ENCODE peak calls at places on chromosome 22, in six cellular contexts. One of them, this sample, is unnamed.

GRCh38 chr22:20396639-20397038 is 2.7 kb downstream of the ZNF74 start:
- DNase-seq in suprapubic skin: no peak
- DNase-seq in stomach: no peak
- DNase-seq in aorta: no peak
- DNase-seq in psoas muscle: no peak
- DNase-seq in SK-N-MC: no peak
- DNase-seq in this sample: no peak

GRCh38 chr22:17471901-17472566 is 91.3 kb upstream of the SLC25A18 start:
- DNase-seq in stomach: no peak
- DNase-seq in suprapubic skin: no peak
- DNase-seq in SK-N-MC: no peak
- DNase-seq in aorta: no peak
- DNase-seq in psoas muscle: no peak
- DNase-seq in this sample: no peak

GRCh38 chr22:33022231-33022630 is 36.0 kb downstream of the SYN3 start:
- DNase-seq in aorta: no peak
- DNase-seq in psoas muscle: no peak
- DNase-seq in suprapubic skin: no peak
- DNase-seq in stomach: no peak
- DNase-seq in SK-N-MC: no peak
- DNase-seq in this sample: no peak

GRCh38 chr22:40044870-40045834 is 50.4 kb downstream of the FAM83F start:
- DNase-seq in psoas muscle: peak; percentile 81
- DNase-seq in stomach: peak; percentile 56
- DNase-seq in SK-N-MC: no peak
- DNase-seq in suprapubic skin: no peak
- DNase-seq in aorta: peak; percentile 86
- DNase-seq in this sample: peak; percentile 68

GRCh38 chr22:30547188-30547587 is 647 bp upstream of the SEC14L6 start:
- DNase-seq in suprapubic skin: no peak
- DNase-seq in aorta: no peak
- DNase-seq in stomach: no peak
- DNase-seq in SK-N-MC: no peak
- DNase-seq in psoas muscle: peak; percentile 20
- DNase-seq in this sample: no peak

GRCh38 chr22:19463491-19464469 is 15.2 kb downstream of the UFD1 start:
- DNase-seq in SK-N-MC: no peak
- DNase-seq in stomach: no peak
- DNase-seq in suprapubic skin: no peak
- DNase-seq in aorta: no peak
- DNase-seq in psoas muscle: peak; percentile 82
- DNase-seq in this sample: no peak

GRCh38 chr22:17198188-17199130 is 20.8 kb downstream of the ADA2 start:
- DNase-seq in aorta: no peak
- DNase-seq in psoas muscle: peak; percentile 67
- DNase-seq in stomach: no peak
- DNase-seq in suprapubic skin: no peak
- DNase-seq in SK-N-MC: no peak
- DNase-seq in this sample: peak; percentile 80

GRCh38 chr22:24590596-24591173 is 2.2 kb downstream of the LRRC75B start:
- DNase-seq in psoas muscle: no peak
- DNase-seq in stomach: no peak
- DNase-seq in SK-N-MC: no peak
- DNase-seq in aorta: peak; percentile 55
- DNase-seq in suprapubic skin: no peak
- DNase-seq in this sample: no peak

GRCh38 chr22:34620832-34621231 is 445.1 kb upstream of the ISX start:
- DNase-seq in SK-N-MC: no peak
- DNase-seq in suprapubic skin: no peak
- DNase-seq in stomach: no peak
- DNase-seq in psoas muscle: no peak
- DNase-seq in aorta: no peak
- DNase-seq in this sample: no peak

GRCh38 chr22:20128902-20129746 is 2.5 kb upstream of the ZDHHC8 start:
- DNase-seq in psoas muscle: no peak
- DNase-seq in stomach: peak; percentile 37
- DNase-seq in suprapubic skin: no peak
- DNase-seq in aorta: no peak
- DNase-seq in SK-N-MC: no peak
- DNase-seq in this sample: peak; percentile 57

GRCh38 chr22:37571258-37571991 is 8.5 kb downstream of the LGALS2 start:
- DNase-seq in suprapubic skin: no peak
- DNase-seq in stomach: no peak
- DNase-seq in SK-N-MC: no peak
- DNase-seq in aorta: no peak
- DNase-seq in psoas muscle: no peak
- DNase-seq in this sample: no peak

GRCh38 chr22:20118572-20119020 is 1.6 kb upstream of the TRMT2A start:
- DNase-seq in stomach: no peak
- DNase-seq in SK-N-MC: no peak
- DNase-seq in suprapubic skin: no peak
- DNase-seq in aorta: peak; percentile 50
- DNase-seq in psoas muscle: peak; percentile 31
- DNase-seq in this sample: no peak

GRCh38 chr22:39148727-39149535 is 3.5 kb downstream of the CBX7 start:
- DNase-seq in SK-N-MC: no peak
- DNase-seq in aorta: peak; percentile 89
- DNase-seq in suprapubic skin: peak; percentile 70
- DNase-seq in psoas muscle: peak; percentile 79
- DNase-seq in stomach: peak; percentile 47
- DNase-seq in this sample: peak; percentile 50

GRCh38 chr22:17638182-17638431 is 450 bp upstream of the BCL2L13 start:
- DNase-seq in stomach: no peak
- DNase-seq in aorta: no peak
- DNase-seq in suprapubic skin: no peak
- DNase-seq in SK-N-MC: no peak
- DNase-seq in psoas muscle: no peak
- DNase-seq in this sample: peak; percentile 66

GRCh38 chr22:44404341-44405020 is 91.7 kb upstream of the SHISAL1 start:
- DNase-seq in suprapubic skin: peak; percentile 27
- DNase-seq in SK-N-MC: no peak
- DNase-seq in psoas muscle: peak; percentile 34
- DNase-seq in stomach: no peak
- DNase-seq in aorta: peak; percentile 60
- DNase-seq in this sample: no peak

GRCh38 chr22:49155809-49156580 is 671.7 kb downstream of the BRD1 start:
- DNase-seq in aorta: no peak
- DNase-seq in stomach: no peak
- DNase-seq in SK-N-MC: no peak
- DNase-seq in psoas muscle: no peak
- DNase-seq in suprapubic skin: no peak
- DNase-seq in this sample: no peak

GRCh38 chr22:19579880-19580279 is 55.7 kb upstream of the CLDN5 start:
- DNase-seq in psoas muscle: peak; percentile 65
- DNase-seq in aorta: no peak
- DNase-seq in stomach: no peak
- DNase-seq in suprapubic skin: no peak
- DNase-seq in SK-N-MC: no peak
- DNase-seq in this sample: no peak

GRCh38 chr22:23300476-23300875 is 120.2 kb downstream of the BCR start:
- DNase-seq in suprapubic skin: no peak
- DNase-seq in stomach: no peak
- DNase-seq in SK-N-MC: no peak
- DNase-seq in aorta: no peak
- DNase-seq in psoas muscle: peak; percentile 41
- DNase-seq in this sample: no peak

GRCh38 chr22:37805878-37806277 is 1.9 kb upstream of the GCAT start:
- DNase-seq in suprapubic skin: no peak
- DNase-seq in stomach: no peak
- DNase-seq in psoas muscle: no peak
- DNase-seq in aorta: no peak
- DNase-seq in SK-N-MC: no peak
- DNase-seq in this sample: no peak

GRCh38 chr22:27881404-27881803 is 37.7 kb downstream of the PITPNB start:
- DNase-seq in aorta: no peak
- DNase-seq in suprapubic skin: no peak
- DNase-seq in psoas muscle: no peak
- DNase-seq in SK-N-MC: no peak
- DNase-seq in stomach: peak; percentile 40
- DNase-seq in this sample: peak; percentile 75

GRCh38 chr22:27877501-27877900 is 41.6 kb downstream of the PITPNB start:
- DNase-seq in suprapubic skin: no peak
- DNase-seq in SK-N-MC: no peak
- DNase-seq in stomach: no peak
- DNase-seq in psoas muscle: no peak
- DNase-seq in aorta: no peak
- DNase-seq in this sample: no peak

GRCh38 chr22:27876684-27877083 is 42.4 kb downstream of the PITPNB start:
- DNase-seq in SK-N-MC: peak; percentile 91
- DNase-seq in suprapubic skin: no peak
- DNase-seq in aorta: no peak
- DNase-seq in psoas muscle: no peak
- DNase-seq in stomach: no peak
- DNase-seq in this sample: no peak

GRCh38 chr22:27880778-27881394 is 38.2 kb downstream of the PITPNB start:
- DNase-seq in aorta: no peak
- DNase-seq in psoas muscle: no peak
- DNase-seq in SK-N-MC: peak; percentile 59
- DNase-seq in stomach: no peak
- DNase-seq in suprapubic skin: no peak
- DNase-seq in this sample: peak; percentile 74

DNA sequence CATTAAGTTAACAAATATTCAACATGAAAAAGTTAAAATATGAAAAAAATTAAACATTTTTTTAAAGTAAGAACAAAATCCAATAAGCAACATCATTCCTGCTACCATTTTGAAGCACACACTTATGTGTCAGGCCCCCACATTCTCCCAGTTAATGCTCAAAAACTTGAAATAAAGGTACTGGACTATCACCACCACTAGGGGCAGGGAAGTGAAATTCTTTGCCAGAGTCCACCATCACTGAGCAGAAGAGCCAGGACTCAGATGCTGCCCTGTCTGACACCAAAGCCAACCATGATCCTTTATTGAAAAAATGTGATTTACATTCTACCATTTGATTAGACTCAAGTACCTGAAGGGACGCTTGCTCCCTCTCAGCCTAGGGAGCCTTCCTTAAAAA is 39.1 kb downstream of the PITPNB start:
- DNase-seq in psoas muscle: no peak
- DNase-seq in stomach: no peak
- DNase-seq in aorta: no peak
- DNase-seq in suprapubic skin: no peak
- DNase-seq in SK-N-MC: no peak
- DNase-seq in this sample: no peak
- H3K27ac ChIP-seq in psoas muscle: no peak overlapping the region
- H3K27ac ChIP-seq in stomach: no peak overlapping the region
- H3K27ac ChIP-seq in aorta: no peak overlapping the region
- H3K27ac ChIP-seq in suprapubic skin: no peak overlapping the region
- H3K27ac ChIP-seq in SK-N-MC: no peak overlapping the region
- H3K27ac ChIP-seq in this sample: peak overlapping the region; percentile 57

GRCh38 chr22:35995345-35995744 is 33.3 kb downstream of the RBFOX2 start:
- DNase-seq in aorta: no peak
- DNase-seq in SK-N-MC: no peak
- DNase-seq in suprapubic skin: no peak
- DNase-seq in stomach: no peak
- DNase-seq in psoas muscle: no peak
- DNase-seq in this sample: no peak

GRCh38 chr22:35996596-35996995 is 32.0 kb downstream of the RBFOX2 start:
- DNase-seq in aorta: no peak
- DNase-seq in psoas muscle: no peak
- DNase-seq in stomach: no peak
- DNase-seq in SK-N-MC: no peak
- DNase-seq in suprapubic skin: no peak
- DNase-seq in this sample: no peak

GRCh38 chr22:35993048-35993714 is 35.4 kb downstream of the RBFOX2 start:
- DNase-seq in psoas muscle: no peak
- DNase-seq in suprapubic skin: no peak
- DNase-seq in aorta: no peak
- DNase-seq in SK-N-MC: no peak
- DNase-seq in stomach: no peak
- DNase-seq in this sample: no peak

GRCh38 chr22:35997438-35997837 is 31.2 kb downstream of the RBFOX2 start:
- DNase-seq in psoas muscle: no peak
- DNase-seq in suprapubic skin: no peak
- DNase-seq in stomach: no peak
- DNase-seq in aorta: no peak
- DNase-seq in SK-N-MC: no peak
- DNase-seq in this sample: no peak

GRCh38 chr22:35995772-35996171 is 32.9 kb downstream of the RBFOX2 start:
- DNase-seq in psoas muscle: peak; percentile 84
- DNase-seq in suprapubic skin: peak; percentile 79
- DNase-seq in SK-N-MC: no peak
- DNase-seq in aorta: peak; percentile 88
- DNase-seq in stomach: peak; percentile 50
- DNase-seq in this sample: peak; percentile 82
- H3K4me3 ChIP-seq in psoas muscle: no peak overlapping the region
- H3K4me3 ChIP-seq in suprapubic skin: no peak overlapping the region
- H3K4me3 ChIP-seq in SK-N-MC: no peak overlapping the region
- H3K4me3 ChIP-seq in aorta: no peak overlapping the region
- H3K4me3 ChIP-seq in stomach: no peak overlapping the region
- H3K4me3 ChIP-seq in this sample: no peak overlapping the region

GRCh38 chr22:31584804-31585160 is 77.2 kb downstream of the PISD start:
- DNase-seq in aorta: no peak
- DNase-seq in SK-N-MC: no peak
- DNase-seq in stomach: no peak
- DNase-seq in suprapubic skin: no peak
- DNase-seq in psoas muscle: no peak
- DNase-seq in this sample: no peak

GRCh38 chr22:31585161-31585859 is 76.7 kb downstream of the PISD start:
- DNase-seq in psoas muscle: no peak
- DNase-seq in suprapubic skin: no peak
- DNase-seq in aorta: no peak
- DNase-seq in SK-N-MC: no peak
- DNase-seq in stomach: no peak
- DNase-seq in this sample: no peak

GRCh38 chr22:31586137-31586920 is 75.7 kb downstream of the PISD start:
- DNase-seq in aorta: no peak
- DNase-seq in stomach: no peak
- DNase-seq in psoas muscle: no peak
- DNase-seq in suprapubic skin: no peak
- DNase-seq in SK-N-MC: no peak
- DNase-seq in this sample: no peak

GRCh38 chr22:31579835-31580242 is 82.2 kb downstream of the PISD start:
- DNase-seq in SK-N-MC: no peak
- DNase-seq in psoas muscle: no peak
- DNase-seq in aorta: no peak
- DNase-seq in stomach: no peak
- DNase-seq in suprapubic skin: no peak
- DNase-seq in this sample: peak; percentile 4

GRCh38 chr22:31583861-31584485 is 78.0 kb downstream of the PISD start:
- DNase-seq in suprapubic skin: no peak
- DNase-seq in stomach: no peak
- DNase-seq in SK-N-MC: no peak
- DNase-seq in psoas muscle: no peak
- DNase-seq in aorta: no peak
- DNase-seq in this sample: no peak
- H3K27ac ChIP-seq in suprapubic skin: no peak overlapping the region
- H3K27ac ChIP-seq in stomach: no peak overlapping the region
- H3K27ac ChIP-seq in SK-N-MC: no peak overlapping the region
- H3K27ac ChIP-seq in psoas muscle: no peak overlapping the region
- H3K27ac ChIP-seq in aorta: no peak overlapping the region
- H3K27ac ChIP-seq in this sample: no peak overlapping the region

GRCh38 chr22:27381552-27381951 is 420.0 kb downstream of the MN1 start:
- DNase-seq in stomach: no peak
- DNase-seq in psoas muscle: no peak
- DNase-seq in SK-N-MC: peak; percentile 18
- DNase-seq in aorta: no peak
- DNase-seq in suprapubic skin: no peak
- DNase-seq in this sample: no peak
- H3K4me3 ChIP-seq in stomach: no peak overlapping the region
- H3K4me3 ChIP-seq in psoas muscle: no peak overlapping the region
- H3K4me3 ChIP-seq in SK-N-MC: peak overlapping the region; percentile 46
- H3K4me3 ChIP-seq in aorta: no peak overlapping the region
- H3K4me3 ChIP-seq in suprapubic skin: no peak overlapping the region
- H3K4me3 ChIP-seq in this sample: no peak overlapping the region